ENCODE peak calls at places on chromosomes 6 and 20, in four cellular contexts. R, S, P and Z are unnamed samples.
A peak's percentile ranks its signal among the peaks of the same experiment; 100 is the strongest.

GRCh38 chr20:12798286-12798685 is 210.5 kb upstream of the SPTLC3 start:
- DNase-seq in R (no peak), S (no peak), P (no peak), Z (no peak)

GRCh38 chr20:64079273-64080012 is at the start of gene RGS19:
- DNase-seq in P (peak; percentile 72), S (peak; percentile 74), R (peak; percentile 86), Z (no peak)

GRCh38 chr6:80767808-80768207 is 661.3 kb downstream of the BCKDHB start:
- DNase-seq in R (no peak), P (peak; percentile 23), S (peak; percentile 92), Z (no peak)

GRCh38 chr20:23631981-23632710 is 5.6 kb downstream of the CST3 start:
- DNase-seq in S (no peak), P (no peak), R (peak; percentile 23), Z (no peak)

GRCh38 chr6:109236140-109237081 is 141.1 kb downstream of the CEP57L1 start:
- DNase-seq in P (no peak), R (peak; percentile 83), S (no peak), Z (peak; percentile 57)

GRCh38 chr6:6790393-6790792 is 201.9 kb downstream of the LY86 start:
- DNase-seq in R (no peak), P (no peak), S (no peak), Z (no peak)

GRCh38 chr6:114419175-114419574 is 76.4 kb upstream of the HS3ST5 start:
- DNase-seq in P (no peak), S (peak; percentile 1), R (no peak), Z (peak; percentile 35)

GRCh38 chr6:70398783-70399730 is 14.3 kb upstream of the FAM135A start:
- DNase-seq in S (peak; percentile 76), R (no peak), P (peak; percentile 96), Z (no peak)